ENCODE peak calls at places on chromosomes 1 and 21, in eight cellular contexts. One of them, this sample, is unnamed.

GRCh38 chr1:197859024-197859423 is 43.4 kb upstream of the C1orf53 start:
- DNase-seq in AG04450: no peak
- DNase-seq in putamen: no peak
- DNase-seq in progenitor cell of endocrine pancreas: no peak
- DNase-seq in NCI-H1092 treated with DMSO at 0.1 percent for 48 hours: no peak
- DNase-seq in stimulated activated CD8-positive, alpha-beta memory T cell treated with anti-CD3 and anti-CD28 coated beads, Interleukin-15, amount 100 ng/mL, for 1 hour: no peak
- DNase-seq in iris pigment epithelial cell: no peak
- DNase-seq in ACHN: no peak
- DNase-seq in this sample: no peak

GRCh38 chr21:37292946-37293345 is 25.8 kb upstream of the VPS26C start:
- DNase-seq in AG04450: no peak
- DNase-seq in putamen: no peak
- DNase-seq in progenitor cell of endocrine pancreas: no peak
- DNase-seq in NCI-H1092 treated with DMSO at 0.1 percent for 48 hours: no peak
- DNase-seq in stimulated activated CD8-positive, alpha-beta memory T cell treated with anti-CD3 and anti-CD28 coated beads, Interleukin-15, amount 100 ng/mL, for 1 hour: no peak
- DNase-seq in iris pigment epithelial cell: peak
- DNase-seq in ACHN: no peak
- DNase-seq in this sample: no peak

GRCh38 chr21:39020751-39021474 is 162.3 kb downstream of the PSMG1 start:
- DNase-seq in AG04450: no peak
- DNase-seq in putamen: no peak
- DNase-seq in progenitor cell of endocrine pancreas: no peak
- DNase-seq in NCI-H1092 treated with DMSO at 0.1 percent for 48 hours: no peak
- DNase-seq in stimulated activated CD8-positive, alpha-beta memory T cell treated with anti-CD3 and anti-CD28 coated beads, Interleukin-15, amount 100 ng/mL, for 1 hour: no peak
- DNase-seq in iris pigment epithelial cell: peak
- DNase-seq in ACHN: peak
- DNase-seq in this sample: no peak

GRCh38 chr1:25544243-25544764 is 898 bp downstream of the LDLRAP1 start:
- DNase-seq in AG04450: no peak
- DNase-seq in putamen: no peak
- DNase-seq in progenitor cell of endocrine pancreas: no peak
- DNase-seq in NCI-H1092 treated with DMSO at 0.1 percent for 48 hours: no peak
- DNase-seq in stimulated activated CD8-positive, alpha-beta memory T cell treated with anti-CD3 and anti-CD28 coated beads, Interleukin-15, amount 100 ng/mL, for 1 hour: no peak
- DNase-seq in iris pigment epithelial cell: no peak
- DNase-seq in ACHN: no peak
- DNase-seq in this sample: peak

GRCh38 chr1:36034692-36035091 is 49.2 kb upstream of the TEKT2 start:
- DNase-seq in AG04450: no peak
- DNase-seq in putamen: no peak
- DNase-seq in progenitor cell of endocrine pancreas: no peak
- DNase-seq in NCI-H1092 treated with DMSO at 0.1 percent for 48 hours: no peak
- DNase-seq in stimulated activated CD8-positive, alpha-beta memory T cell treated with anti-CD3 and anti-CD28 coated beads, Interleukin-15, amount 100 ng/mL, for 1 hour: no peak
- DNase-seq in iris pigment epithelial cell: peak
- DNase-seq in ACHN: peak
- DNase-seq in this sample: no peak

GRCh38 chr1:2315711-2316450 is 75.5 kb downstream of the MORN1 start:
- DNase-seq in AG04450: no peak
- DNase-seq in putamen: no peak
- DNase-seq in progenitor cell of endocrine pancreas: no peak
- DNase-seq in NCI-H1092 treated with DMSO at 0.1 percent for 48 hours: no peak
- DNase-seq in stimulated activated CD8-positive, alpha-beta memory T cell treated with anti-CD3 and anti-CD28 coated beads, Interleukin-15, amount 100 ng/mL, for 1 hour: no peak
- DNase-seq in iris pigment epithelial cell: no peak
- DNase-seq in ACHN: no peak
- DNase-seq in this sample: no peak

GRCh38 chr1:29638281-29638680 is 402.0 kb downstream of the PTPRU start:
- DNase-seq in AG04450: no peak
- DNase-seq in putamen: no peak
- DNase-seq in progenitor cell of endocrine pancreas: peak
- DNase-seq in NCI-H1092 treated with DMSO at 0.1 percent for 48 hours: no peak
- DNase-seq in stimulated activated CD8-positive, alpha-beta memory T cell treated with anti-CD3 and anti-CD28 coated beads, Interleukin-15, amount 100 ng/mL, for 1 hour: no peak
- DNase-seq in iris pigment epithelial cell: no peak
- DNase-seq in ACHN: no peak
- DNase-seq in this sample: no peak

GRCh38 chr1:17789926-17790325 is 34.8 kb downstream of the ACTL8 start:
- DNase-seq in AG04450: no peak
- DNase-seq in putamen: no peak
- DNase-seq in progenitor cell of endocrine pancreas: no peak
- DNase-seq in NCI-H1092 treated with DMSO at 0.1 percent for 48 hours: no peak
- DNase-seq in stimulated activated CD8-positive, alpha-beta memory T cell treated with anti-CD3 and anti-CD28 coated beads, Interleukin-15, amount 100 ng/mL, for 1 hour: no peak
- DNase-seq in iris pigment epithelial cell: no peak
- DNase-seq in ACHN: no peak
- DNase-seq in this sample: no peak

GRCh38 chr1:79364896-79365295 is 358.4 kb upstream of the ADGRL4 start:
- DNase-seq in AG04450: no peak
- DNase-seq in putamen: no peak
- DNase-seq in progenitor cell of endocrine pancreas: no peak
- DNase-seq in NCI-H1092 treated with DMSO at 0.1 percent for 48 hours: no peak
- DNase-seq in stimulated activated CD8-positive, alpha-beta memory T cell treated with anti-CD3 and anti-CD28 coated beads, Interleukin-15, amount 100 ng/mL, for 1 hour: no peak
- DNase-seq in iris pigment epithelial cell: no peak
- DNase-seq in ACHN: no peak
- DNase-seq in this sample: no peak

GRCh38 chr1:119467219-119467618 is 39.8 kb upstream of the HSD3B1 start:
- DNase-seq in AG04450: no peak
- DNase-seq in putamen: no peak
- DNase-seq in progenitor cell of endocrine pancreas: no peak
- DNase-seq in NCI-H1092 treated with DMSO at 0.1 percent for 48 hours: no peak
- DNase-seq in stimulated activated CD8-positive, alpha-beta memory T cell treated with anti-CD3 and anti-CD28 coated beads, Interleukin-15, amount 100 ng/mL, for 1 hour: no peak
- DNase-seq in iris pigment epithelial cell: no peak
- DNase-seq in ACHN: no peak
- DNase-seq in this sample: no peak

GRCh38 chr1:1883092-1883858 is 7.6 kb downstream of the GNB1 start:
- DNase-seq in AG04450: no peak
- DNase-seq in putamen: no peak
- DNase-seq in progenitor cell of endocrine pancreas: no peak
- DNase-seq in NCI-H1092 treated with DMSO at 0.1 percent for 48 hours: no peak
- DNase-seq in stimulated activated CD8-positive, alpha-beta memory T cell treated with anti-CD3 and anti-CD28 coated beads, Interleukin-15, amount 100 ng/mL, for 1 hour: no peak
- DNase-seq in iris pigment epithelial cell: no peak
- DNase-seq in ACHN: peak
- DNase-seq in this sample: no peak

GRCh38 chr1:183571678-183572268 is 18.5 kb downstream of the NCF2 start:
- DNase-seq in AG04450: no peak
- DNase-seq in putamen: no peak
- DNase-seq in progenitor cell of endocrine pancreas: no peak
- DNase-seq in NCI-H1092 treated with DMSO at 0.1 percent for 48 hours: no peak
- DNase-seq in stimulated activated CD8-positive, alpha-beta memory T cell treated with anti-CD3 and anti-CD28 coated beads, Interleukin-15, amount 100 ng/mL, for 1 hour: no peak
- DNase-seq in iris pigment epithelial cell: peak
- DNase-seq in ACHN: no peak
- DNase-seq in this sample: no peak

GRCh38 chr1:209249785-209250441 is 333.6 kb upstream of the CAMK1G start:
- DNase-seq in AG04450: no peak
- DNase-seq in putamen: no peak
- DNase-seq in progenitor cell of endocrine pancreas: no peak
- DNase-seq in NCI-H1092 treated with DMSO at 0.1 percent for 48 hours: peak
- DNase-seq in stimulated activated CD8-positive, alpha-beta memory T cell treated with anti-CD3 and anti-CD28 coated beads, Interleukin-15, amount 100 ng/mL, for 1 hour: no peak
- DNase-seq in iris pigment epithelial cell: no peak
- DNase-seq in ACHN: no peak
- DNase-seq in this sample: no peak

GRCh38 chr1:194476872-194477271 is 1290.5 kb upstream of the B3GALT2 start:
- DNase-seq in AG04450: no peak
- DNase-seq in putamen: no peak
- DNase-seq in progenitor cell of endocrine pancreas: no peak
- DNase-seq in NCI-H1092 treated with DMSO at 0.1 percent for 48 hours: no peak
- DNase-seq in stimulated activated CD8-positive, alpha-beta memory T cell treated with anti-CD3 and anti-CD28 coated beads, Interleukin-15, amount 100 ng/mL, for 1 hour: no peak
- DNase-seq in iris pigment epithelial cell: no peak
- DNase-seq in ACHN: no peak
- DNase-seq in this sample: no peak

GRCh38 chr1:1069711-1070676 is 4.1 kb downstream of the RNF223 start:
- DNase-seq in AG04450: no peak
- DNase-seq in putamen: no peak
- DNase-seq in progenitor cell of endocrine pancreas: no peak
- DNase-seq in NCI-H1092 treated with DMSO at 0.1 percent for 48 hours: no peak
- DNase-seq in stimulated activated CD8-positive, alpha-beta memory T cell treated with anti-CD3 and anti-CD28 coated beads, Interleukin-15, amount 100 ng/mL, for 1 hour: no peak
- DNase-seq in iris pigment epithelial cell: no peak
- DNase-seq in ACHN: no peak
- DNase-seq in this sample: no peak

GRCh38 chr1:209879539-209879938 is 51.8 kb downstream of the UTP25 start:
- DNase-seq in AG04450: no peak
- DNase-seq in putamen: peak
- DNase-seq in progenitor cell of endocrine pancreas: no peak
- DNase-seq in NCI-H1092 treated with DMSO at 0.1 percent for 48 hours: peak
- DNase-seq in stimulated activated CD8-positive, alpha-beta memory T cell treated with anti-CD3 and anti-CD28 coated beads, Interleukin-15, amount 100 ng/mL, for 1 hour: no peak
- DNase-seq in iris pigment epithelial cell: no peak
- DNase-seq in ACHN: peak
- DNase-seq in this sample: no peak

GRCh38 chr1:169853335-169853734 is 40.4 kb downstream of the SCYL3 start:
- DNase-seq in AG04450: no peak
- DNase-seq in putamen: peak
- DNase-seq in progenitor cell of endocrine pancreas: no peak
- DNase-seq in NCI-H1092 treated with DMSO at 0.1 percent for 48 hours: no peak
- DNase-seq in stimulated activated CD8-positive, alpha-beta memory T cell treated with anti-CD3 and anti-CD28 coated beads, Interleukin-15, amount 100 ng/mL, for 1 hour: no peak
- DNase-seq in iris pigment epithelial cell: no peak
- DNase-seq in ACHN: no peak
- DNase-seq in this sample: no peak

GRCh38 chr1:186093437-186093836 is 281.6 kb downstream of the TPR start:
- DNase-seq in AG04450: no peak
- DNase-seq in putamen: no peak
- DNase-seq in progenitor cell of endocrine pancreas: no peak
- DNase-seq in NCI-H1092 treated with DMSO at 0.1 percent for 48 hours: no peak
- DNase-seq in stimulated activated CD8-positive, alpha-beta memory T cell treated with anti-CD3 and anti-CD28 coated beads, Interleukin-15, amount 100 ng/mL, for 1 hour: no peak
- DNase-seq in iris pigment epithelial cell: peak
- DNase-seq in ACHN: no peak
- DNase-seq in this sample: no peak

GRCh38 chr1:168135116-168135981 is 1.4 kb downstream of the GPR161 start:
- DNase-seq in AG04450: no peak
- DNase-seq in putamen: no peak
- DNase-seq in progenitor cell of endocrine pancreas: no peak
- DNase-seq in NCI-H1092 treated with DMSO at 0.1 percent for 48 hours: no peak
- DNase-seq in stimulated activated CD8-positive, alpha-beta memory T cell treated with anti-CD3 and anti-CD28 coated beads, Interleukin-15, amount 100 ng/mL, for 1 hour: no peak
- DNase-seq in iris pigment epithelial cell: peak
- DNase-seq in ACHN: peak
- DNase-seq in this sample: no peak

GRCh38 chr1:180157576-180158057 is 2.9 kb downstream of the QSOX1 start:
- DNase-seq in AG04450: no peak
- DNase-seq in putamen: no peak
- DNase-seq in progenitor cell of endocrine pancreas: no peak
- DNase-seq in NCI-H1092 treated with DMSO at 0.1 percent for 48 hours: peak
- DNase-seq in stimulated activated CD8-positive, alpha-beta memory T cell treated with anti-CD3 and anti-CD28 coated beads, Interleukin-15, amount 100 ng/mL, for 1 hour: no peak
- DNase-seq in iris pigment epithelial cell: no peak
- DNase-seq in ACHN: no peak
- DNase-seq in this sample: no peak

GRCh38 chr1:223133301-223133823 is 9.7 kb downstream of the TLR5 start:
- DNase-seq in AG04450: no peak
- DNase-seq in putamen: no peak
- DNase-seq in progenitor cell of endocrine pancreas: no peak
- DNase-seq in NCI-H1092 treated with DMSO at 0.1 percent for 48 hours: no peak
- DNase-seq in stimulated activated CD8-positive, alpha-beta memory T cell treated with anti-CD3 and anti-CD28 coated beads, Interleukin-15, amount 100 ng/mL, for 1 hour: no peak
- DNase-seq in iris pigment epithelial cell: no peak
- DNase-seq in ACHN: no peak
- DNase-seq in this sample: no peak

GRCh38 chr1:17163371-17163770 is 41.6 kb upstream of the PADI1 start:
- DNase-seq in AG04450: no peak
- DNase-seq in putamen: no peak
- DNase-seq in progenitor cell of endocrine pancreas: no peak
- DNase-seq in NCI-H1092 treated with DMSO at 0.1 percent for 48 hours: no peak
- DNase-seq in stimulated activated CD8-positive, alpha-beta memory T cell treated with anti-CD3 and anti-CD28 coated beads, Interleukin-15, amount 100 ng/mL, for 1 hour: no peak
- DNase-seq in iris pigment epithelial cell: no peak
- DNase-seq in ACHN: no peak
- DNase-seq in this sample: no peak

This sample was measured in naive thymus-derived CD4-positive, alpha-beta T cell.